ENCODE peak calls at places on chromosomes 12 and 14, in seven cellular contexts. J is ureter; H is Right ventricle myocardium superior; V is stimulated activated CD4-positive, alpha-beta T cell treated with anti-CD3 and anti-CD28 coated beads, Interleukin-4, amount 100 ng/mL, for 1 hour; W is NCI-H2081; B is suprapubic skin; Z is GM19239. E is an unnamed sample.

GRCh38 chr12:77696183-77696582 is 134.5 kb upstream of the NAV3 start:
- DNase-seq in J (no peak), H (no peak), V (no peak), W (no peak), B (no peak), Z (no peak), E (no peak)

GRCh38 chr14:82251434-82251833 is 717.8 kb upstream of the SEL1L start:
- DNase-seq in J (no peak), H (no peak), V (no peak), W (no peak), B (no peak), Z (no peak), E (no peak)

GRCh38 chr14:104998801-104999200 is 13.2 kb downstream of the CLBA1 start:
- DNase-seq in J (no peak), H (peak), V (no peak), W (peak), B (no peak), Z (no peak), E (peak)

GRCh38 chr12:26728205-26729050 is 104.6 kb downstream of the ITPR2 start:
- DNase-seq in J (no peak), H (no peak), V (no peak), W (no peak), B (no peak), Z (no peak), E (no peak)

GRCh38 chr12:122867701-122868461 is 28.0 kb downstream of the VPS37B start:
- DNase-seq in J (no peak), H (peak), V (peak), W (no peak), B (peak), Z (no peak), E (no peak)

GRCh38 chr12:88960213-88960878 is 380.1 kb upstream of the KITLG start:
- DNase-seq in J (no peak), H (no peak), V (no peak), W (no peak), B (no peak), Z (no peak), E (no peak)

GRCh38 chr14:101028971-101029667 is 125.6 kb upstream of the RTL1 start:
- DNase-seq in J (no peak), H (no peak), V (no peak), W (peak), B (no peak), Z (no peak), E (peak)

GRCh38 chr14:33685698-33686097 is 265.2 kb downstream of the EGLN3 start:
- DNase-seq in J (no peak), H (no peak), V (no peak), W (no peak), B (no peak), Z (no peak), E (no peak)